ENCODE peak calls at places on chromosome 5, in seven cellular contexts. A is right atrium auricular region, J is A549, W is GM12865, E is neural progenitor cell, V is fibroblast of pulmonary artery, K is sigmoid colon. T is an unnamed sample.

GRCh38 chr5:117246386-117246785 is 671.8 kb upstream of the SEMA6A start:
- DNase-seq in A (no peak), J (no peak), E (peak), V (no peak), W (no peak), K (no peak), T (no peak)

GRCh38 chr5:138305797-138306196 is 25.8 kb downstream of the CDC25C start:
- DNase-seq in V (no peak), E (no peak), J (no peak), K (no peak), A (peak), W (peak), T (no peak)

GRCh38 chr5:149730620-149731331 is 666 bp downstream of the PPARGC1B start:
- DNase-seq in V (no peak), K (peak), E (peak), A (no peak), J (peak), W (peak), T (no peak)

GRCh38 chr5:58544195-58544594 is 38.7 kb upstream of the RAB3C start:
- DNase-seq in A (no peak), E (no peak), W (no peak), J (no peak), K (no peak), V (no peak), T (no peak)

GRCh38 chr5:10690460-10690859 is 70.6 kb downstream of the DAP start:
- DNase-seq in V (no peak), A (no peak), W (no peak), K (no peak), E (no peak), J (no peak), T (no peak)

GRCh38 chr5:86968311-86968753 is 299.4 kb upstream of the RASA1 start:
- DNase-seq in V (peak), J (peak), A (no peak), W (no peak), K (no peak), E (peak), T (no peak)

GRCh38 chr5:100841358-100842076 is 61.6 kb downstream of the ST8SIA4 start:
- DNase-seq in W (peak), V (peak), K (no peak), E (no peak), A (no peak), J (no peak), T (no peak)

GRCh38 chr5:1385395-1386273 is 40.7 kb upstream of the CLPTM1L start:
- DNase-seq in A (peak), K (peak), V (peak), E (peak), W (peak), J (peak), T (peak)

GRCh38 chr5:14685757-14686156 is 21.2 kb downstream of the OTULIN start:
- DNase-seq in J (peak), V (peak), E (peak), A (no peak), K (no peak), W (peak), T (no peak)

GRCh38 chr5:54040018-54040417 is 270.4 kb downstream of the ARL15 start:
- DNase-seq in V (no peak), J (no peak), A (no peak), K (no peak), W (no peak), E (no peak), T (no peak)

GRCh38 chr5:1316941-1317340 is 22.1 kb upstream of the TERT start:
- DNase-seq in W (no peak), J (no peak), E (no peak), V (no peak), K (peak), A (no peak), T (no peak)

GRCh38 chr5:178673801-178674200 is 47.0 kb upstream of the CLK4 start:
- DNase-seq in J (no peak), K (no peak), A (no peak), W (no peak), E (no peak), V (no peak), T (no peak)

GRCh38 chr5:109546461-109546860 is 136.7 kb upstream of the PJA2 start:
- DNase-seq in J (no peak), K (no peak), W (no peak), V (no peak), E (no peak), A (no peak), T (no peak)

GRCh38 chr5:1186351-1187233 is 14.8 kb upstream of the SLC6A19 start:
- DNase-seq in V (no peak), J (no peak), A (no peak), K (no peak), W (no peak), E (no peak), T (peak)

GRCh38 chr5:15682566-15682965 is 182.6 kb downstream of the FBXL7 start:
- DNase-seq in J (no peak), V (no peak), E (no peak), W (no peak), A (no peak), K (no peak), T (no peak)

GRCh38 chr5:99315413-99316178 is 386.8 kb upstream of the CHD1 start:
- DNase-seq in E (no peak), J (no peak), W (no peak), A (no peak), K (no peak), V (no peak), T (no peak)

GRCh38 chr5:54902817-54903473 is 82.4 kb downstream of the ESM1 start:
- DNase-seq in J (no peak), A (no peak), W (peak), V (peak), K (no peak), E (no peak), T (no peak)

GRCh38 chr5:55308254-55308836 is 556 bp downstream of the MTREX start:
- DNase-seq in V (peak), K (no peak), J (peak), A (no peak), W (peak), E (no peak), T (no peak)

GRCh38 chr5:151630088-151630487 is 39.0 kb upstream of the FAT2 start:
- DNase-seq in J (no peak), V (no peak), W (no peak), A (no peak), K (no peak), E (no peak), T (no peak)

GRCh38 chr5:178323541-178323865 is 90.9 kb upstream of the PHYKPL start:
- DNase-seq in W (no peak), V (no peak), J (no peak), A (no peak), E (no peak), K (peak), T (peak)

GRCh38 chr5:140041492-140042421 is 1.3 kb downstream of the NRG2 start:
- DNase-seq in V (peak), W (peak), K (peak), A (peak), E (peak), J (peak), T (peak)

GRCh38 chr5:19713740-19714139 is 274.3 kb downstream of the CDH18 start:
- DNase-seq in E (no peak), K (no peak), W (no peak), A (no peak), V (no peak), J (no peak), T (no peak)

GRCh38 chr5:126384985-126385384 is 38.2 kb upstream of the GRAMD2B start:
- DNase-seq in A (no peak), E (no peak), V (peak), J (no peak), K (no peak), W (no peak), T (no peak)

GRCh38 chr5:62506659-62507460 is 71.8 kb upstream of the LRRC70 start:
- DNase-seq in J (no peak), E (no peak), V (no peak), W (no peak), A (no peak), K (no peak), T (no peak)

GRCh38 chr5:58262226-58262625 is 197.7 kb downstream of the PLK2 start:
- DNase-seq in K (no peak), E (no peak), W (no peak), V (no peak), J (no peak), A (no peak), T (no peak)

GRCh38 chr5:111983459-111983858 is 226.5 kb upstream of the NREP start:
- DNase-seq in A (no peak), J (no peak), V (no peak), W (no peak), E (no peak), K (no peak), T (no peak)

GRCh38 chr5:96952946-96953730 is 17.3 kb downstream of the LNPEP start:
- DNase-seq in A (no peak), V (no peak), K (no peak), W (no peak), E (no peak), J (no peak), T (no peak)

GRCh38 chr5:133425183-133425582 is 187.2 kb downstream of the FSTL4 start:
- DNase-seq in A (peak), J (no peak), E (peak), W (no peak), V (no peak), K (no peak), T (no peak)

GRCh38 chr5:109655841-109656240 is 33.9 kb upstream of the MAN2A1 start:
- DNase-seq in A (no peak), E (no peak), W (no peak), K (no peak), V (no peak), J (no peak), T (no peak)

GRCh38 chr5:21070871-21071270 is 1082.9 kb upstream of the CDH18 start:
- DNase-seq in A (no peak), W (no peak), K (no peak), V (no peak), E (no peak), J (no peak), T (no peak)

DNA sequence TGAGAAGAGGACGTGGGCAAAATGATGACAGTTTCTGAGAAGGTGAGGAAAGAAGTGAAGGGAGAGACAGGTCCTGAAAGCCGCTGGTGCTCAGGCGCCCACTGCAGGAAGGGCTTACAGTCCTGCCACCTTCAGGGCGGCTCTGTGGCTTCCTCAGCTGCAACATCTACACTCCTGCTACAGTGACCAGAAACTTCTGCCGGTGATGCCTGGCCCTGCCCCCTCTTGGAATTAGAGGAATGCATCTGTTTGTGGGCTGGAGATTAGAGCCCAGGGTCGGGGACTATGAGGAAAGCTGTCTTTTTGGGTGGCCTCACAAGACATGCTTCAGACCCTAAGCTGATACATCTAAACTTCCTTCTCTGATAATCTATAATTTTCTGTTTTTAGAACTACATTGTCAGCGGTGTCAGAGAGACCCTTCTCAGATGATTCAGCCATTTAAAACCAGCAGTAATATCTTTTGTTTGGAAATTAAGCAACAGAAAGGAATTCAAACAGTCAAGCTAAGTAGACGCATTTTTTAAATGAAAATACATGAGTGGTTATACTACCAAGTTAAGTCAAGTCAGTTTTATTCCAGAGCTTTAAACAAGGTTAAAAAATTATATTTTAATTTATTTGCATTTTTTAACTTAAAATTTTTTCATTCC is 30.4 kb downstream of the PRDM6 start:
- DNase-seq in E (peak), K (no peak), V (peak), W (peak), A (no peak), J (peak), T (no peak)
- H3K4me3 ChIP-seq in E (no peak), K (no peak), V (no peak), W (no peak), A (no peak), J (no peak), T (no peak)

GRCh38 chr5:76403963-76404693 is 1.0 kb downstream of the IQGAP2 start:
- DNase-seq in W (peak), A (no peak), K (peak), J (peak), E (peak), V (peak), T (no peak)
- H3K4me3 ChIP-seq in W (peak), A (peak), K (peak), J (peak), E (peak), V (no peak), T (peak)

DNA sequence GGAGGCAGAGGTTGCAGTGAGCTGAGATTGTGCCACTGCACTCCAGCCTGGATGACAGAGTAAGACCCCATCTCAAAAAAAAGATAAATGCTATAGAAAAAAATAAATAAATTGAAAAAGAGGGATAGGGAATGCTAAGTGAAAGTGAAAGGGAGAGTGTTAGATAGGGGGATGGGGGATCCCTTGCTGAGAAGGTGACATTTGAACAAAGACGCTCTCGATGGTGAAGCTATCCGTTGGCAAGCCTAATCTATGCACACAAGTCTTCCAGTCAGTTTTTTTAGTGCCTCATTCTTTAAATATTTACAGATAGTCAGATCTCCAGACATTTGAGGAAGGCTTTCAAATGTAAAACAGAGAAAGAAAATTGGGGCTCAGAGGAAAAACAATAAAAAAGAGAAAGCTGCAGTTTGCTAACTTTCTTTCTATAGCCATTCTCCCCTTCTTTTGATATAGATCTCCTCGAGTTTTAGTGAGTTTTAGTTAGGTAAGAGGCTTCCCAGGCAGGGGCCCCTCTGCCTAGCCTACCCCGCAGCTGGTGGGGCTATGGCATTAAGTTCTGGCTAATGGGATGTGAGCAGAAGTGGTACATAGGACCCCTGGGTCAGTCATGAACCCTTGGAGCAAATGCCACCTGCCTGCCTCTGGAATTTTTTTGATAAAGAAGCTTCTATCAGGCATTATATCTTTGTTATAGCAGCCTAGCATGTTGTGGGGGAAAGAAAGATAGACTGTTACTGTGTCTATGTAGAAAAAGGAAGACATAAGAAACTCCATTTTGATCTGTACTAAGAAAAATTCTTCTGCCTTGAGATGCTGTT is 12.0 kb downstream of the GLRX start:
- DNase-seq in E (no peak), K (no peak), J (no peak), V (no peak), W (no peak), A (peak), T (no peak)
- H3K4me3 ChIP-seq in E (no peak), K (no peak), J (no peak), V (no peak), W (no peak), A (no peak), T (no peak)

GRCh38 chr5:2762744-2763532 is 11.5 kb upstream of the IRX2 start:
- DNase-seq in J (no peak), A (no peak), K (no peak), V (no peak), W (no peak), E (no peak), T (no peak)
- H3K4me3 ChIP-seq in J (no peak), A (no peak), K (no peak), V (no peak), W (no peak), E (no peak), T (no peak)

DNA sequence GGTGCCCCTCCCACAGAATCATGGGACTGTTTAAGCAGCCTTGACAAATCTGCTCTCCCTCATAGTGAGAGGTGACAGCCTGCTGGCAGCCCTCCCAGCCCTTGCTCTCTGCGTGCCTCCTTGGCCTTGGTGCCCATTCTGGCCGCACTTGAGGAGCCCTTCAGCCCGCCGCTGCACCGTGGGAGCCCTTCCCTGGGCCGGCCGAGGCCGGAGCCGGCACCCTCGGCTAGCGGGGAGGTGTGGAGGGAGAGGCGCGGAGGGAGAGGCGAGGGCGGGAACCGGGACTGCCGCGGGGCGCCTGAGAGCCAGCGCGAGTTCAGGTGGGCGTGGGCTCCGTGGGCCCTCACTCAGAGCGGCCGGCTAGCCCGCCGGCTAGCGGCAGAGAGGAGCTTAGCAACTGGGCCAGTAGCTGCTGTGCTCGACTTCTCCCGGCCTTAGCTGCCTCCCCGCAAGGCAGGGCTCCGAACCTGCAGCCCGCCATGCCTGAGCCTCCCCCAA is 125.9 kb upstream of the MYO10 start:
- DNase-seq in A (no peak), V (no peak), E (no peak), J (peak), W (peak), K (no peak), T (no peak)
- H3K4me3 ChIP-seq in A (no peak), V (no peak), E (no peak), J (peak), W (no peak), K (no peak), T (no peak)

GRCh38 chr5:172886974-172887491 is 53.0 kb downstream of the ERGIC1 start:
- DNase-seq in E (no peak), V (peak), W (no peak), A (peak), K (peak), J (no peak), T (peak)
- H3K4me3 ChIP-seq in E (no peak), V (no peak), W (no peak), A (no peak), K (no peak), J (no peak), T (no peak)

T was measured in RWPE2.